ENCODE peak calls at places on chromosome 2, in nine cellular contexts. N is ovary; B is naive thymus-derived CD4-positive, alpha-beta T cell; Y is pancreas; G is vagina; U is adrenal gland; A is aorta; R is effector memory CD4-positive, alpha-beta T cell; O is heart left ventricle. W is an unnamed sample.
A peak's percentile ranks its signal among the peaks of the same experiment; 100 is the strongest.

GRCh38 chr2:48699377-48699951 is 56.1 kb downstream of the LHCGR start:
- DNase-seq in N (no peak), B (no peak), R (no peak), O (no peak), U (no peak), A (no peak), G (no peak), Y (no peak), W (peak; percentile 67)

GRCh38 chr2:111161971-111162370 is 41.3 kb downstream of the BCL2L11 start:
- DNase-seq in A (no peak), R (no peak), Y (peak; percentile 72), O (peak; percentile 82), N (no peak), U (no peak), G (no peak), B (no peak), W (no peak)

GRCh38 chr2:38997784-38998183 is 108.1 kb downstream of the ARHGEF33 start:
- DNase-seq in G (no peak), B (no peak), N (no peak), A (no peak), Y (no peak), O (no peak), R (no peak), U (peak; percentile 30), W (peak; percentile 92)

GRCh38 chr2:97868986-97869721 is 126.6 kb downstream of the TMEM131 start:
- DNase-seq in U (peak; percentile 37), G (no peak), A (peak; percentile 74), O (peak; percentile 63), B (no peak), N (no peak), R (no peak), Y (no peak), W (peak; percentile 88)

GRCh38 chr2:88627856-88628568 is 748 bp upstream of the EIF2AK3 start:
- DNase-seq in R (peak; percentile 77), U (peak; percentile 95), A (peak; percentile 96), O (peak; percentile 95), Y (peak; percentile 90), G (no peak), N (peak; percentile 81), B (peak; percentile 69), W (peak; percentile 97)

GRCh38 chr2:233542507-233542906 is 24.1 kb downstream of the USP40 start:
- DNase-seq in G (no peak), N (peak; percentile 25), U (peak; percentile 85), Y (no peak), B (no peak), R (no peak), O (no peak), A (no peak), W (no peak)

GRCh38 chr2:61328707-61329251 is 142.1 kb downstream of the USP34 start:
- DNase-seq in Y (no peak), N (no peak), O (no peak), U (no peak), G (no peak), A (no peak), R (no peak), B (no peak), W (no peak)

GRCh38 chr2:43519711-43520221 is 76.1 kb downstream of the THADA start:
- DNase-seq in R (no peak), N (no peak), Y (no peak), B (no peak), G (no peak), A (no peak), O (no peak), U (no peak), W (peak; percentile 91)

GRCh38 chr2:219159771-219160185 is 837 bp downstream of the NHEJ1 start:
- DNase-seq in R (no peak), A (no peak), O (no peak), U (no peak), N (no peak), Y (no peak), G (no peak), B (no peak), W (no peak)

GRCh38 chr2:203915256-203915655 is 21.3 kb upstream of the ICOS start:
- DNase-seq in N (no peak), A (no peak), O (no peak), B (no peak), G (no peak), R (no peak), Y (no peak), U (no peak), W (no peak)

GRCh38 chr2:44529448-44529847 is 167.7 kb downstream of the CAMKMT start:
- DNase-seq in R (no peak), U (no peak), O (no peak), G (no peak), Y (no peak), B (no peak), N (no peak), A (no peak), W (no peak)

GRCh38 chr2:42125887-42126594 is 43.1 kb upstream of the EML4 start:
- DNase-seq in R (no peak), A (no peak), G (no peak), N (no peak), Y (no peak), O (no peak), B (no peak), U (no peak), W (no peak)

DNA sequence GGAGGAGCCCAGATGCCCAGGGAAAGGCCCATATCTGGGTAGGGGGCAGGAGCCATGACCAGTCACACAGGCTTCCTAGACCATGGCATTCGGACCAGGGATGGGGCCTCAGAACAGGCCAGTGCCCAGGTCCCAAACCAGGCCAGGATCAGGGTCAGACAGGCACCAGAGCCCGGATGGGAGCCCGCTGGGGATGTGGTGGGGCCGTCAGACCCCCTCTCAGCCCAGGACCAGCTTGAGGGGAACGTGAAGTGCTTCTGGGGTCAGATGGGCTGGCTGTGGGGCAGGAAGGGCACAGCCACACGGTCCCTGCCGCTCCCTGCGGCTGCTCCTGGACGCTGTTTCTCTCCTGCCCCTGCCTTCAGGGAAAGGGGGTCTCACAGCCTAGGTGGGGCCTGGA is 39.1 kb downstream of the SNED1 start:
- DNase-seq in N (no peak), O (no peak), B (no peak), A (no peak), G (peak; percentile 85), Y (no peak), U (no peak), R (no peak), W (no peak)
- H3K4me1 ChIP-seq in N (no peaks in the 10 kb centered on the region), O (peaks cover 9% of the 10 kb centered on the region), B (peaks cover 7% of the 10 kb centered on the region), A (no peaks in the 10 kb centered on the region), G (peaks cover 18% of the 10 kb centered on the region), Y (no peaks in the 10 kb centered on the region), U (no peaks in the 10 kb centered on the region), R (peaks cover 18% of the 10 kb centered on the region), W (peaks cover 8% of the 10 kb centered on the region)

DNA sequence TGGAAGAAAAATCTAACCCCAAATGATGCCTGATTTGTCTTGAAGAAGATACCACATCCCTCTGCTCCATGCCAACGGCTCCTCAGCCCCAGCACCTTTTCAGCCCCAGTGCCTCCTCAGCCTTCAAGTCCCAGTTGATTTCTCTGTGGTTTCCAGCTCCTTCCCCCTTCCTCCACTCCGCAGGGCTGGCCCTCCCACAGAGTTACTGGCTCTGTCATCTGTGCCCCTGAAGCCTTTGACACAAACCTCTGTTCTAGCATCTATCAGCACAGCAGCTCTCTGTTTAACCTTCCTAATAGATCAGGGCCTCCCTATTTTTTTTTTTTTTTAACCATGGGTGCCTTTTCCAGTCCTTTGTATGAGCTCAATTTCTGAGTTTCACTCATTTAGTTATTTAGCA is 201.3 kb upstream of the CXCR4 start:
- DNase-seq in R (no peak), O (no peak), U (no peak), G (no peak), N (no peak), Y (no peak), B (no peak), A (no peak), W (no peak)
- H3K4me1 ChIP-seq in R (peaks cover 11% of the 10 kb centered on the region), O (peaks cover 18% of the 10 kb centered on the region), U (no peaks in the 10 kb centered on the region), G (no peaks in the 10 kb centered on the region), N (no peaks in the 10 kb centered on the region), Y (no peaks in the 10 kb centered on the region), B (peaks cover 18% of the 10 kb centered on the region), A (no peaks in the 10 kb centered on the region), W (no peaks in the 10 kb centered on the region)

DNA sequence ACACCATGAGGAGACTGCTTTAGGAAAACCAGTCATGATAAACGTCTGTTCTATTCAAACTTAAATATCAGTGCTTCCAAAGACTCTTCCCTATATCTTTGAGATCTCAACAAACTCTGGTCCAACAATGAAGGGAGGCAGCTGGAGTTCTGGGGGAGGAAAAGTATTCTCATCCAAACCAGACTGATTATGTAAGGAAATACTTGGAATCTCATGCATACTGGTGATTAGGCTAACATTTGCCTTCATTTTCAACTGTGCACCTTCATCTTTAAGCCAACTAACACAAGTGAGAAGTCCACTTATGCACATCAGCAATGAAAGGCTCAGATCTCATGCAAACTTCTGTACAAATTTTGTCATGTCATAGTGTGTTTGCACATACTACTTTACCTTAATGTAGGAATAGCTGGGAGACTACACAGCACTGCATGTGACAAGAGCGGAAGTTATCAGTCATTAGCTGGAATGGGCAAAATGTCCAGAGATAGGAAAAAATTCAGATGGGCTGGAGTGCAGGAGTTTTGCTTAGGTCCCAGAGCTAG is 67.5 kb upstream of the STK17B start:
- DNase-seq in O (no peak), Y (no peak), N (no peak), R (no peak), A (no peak), B (no peak), G (no peak), U (no peak), W (no peak)
- H3K4me1 ChIP-seq in O (peaks cover 71% of the 10 kb centered on the region), Y (peaks cover 3% of the 10 kb centered on the region), N (no peaks in the 10 kb centered on the region), R (peaks cover 51% of the 10 kb centered on the region), A (no peaks in the 10 kb centered on the region), B (peaks cover 69% of the 10 kb centered on the region), G (peaks cover 3% of the 10 kb centered on the region), U (peaks cover 14% of the 10 kb centered on the region), W (no peaks in the 10 kb centered on the region)

GRCh38 chr2:185823773-185824172 is 85.2 kb downstream of the FSIP2 start:
- DNase-seq in N (no peak), O (no peak), B (no peak), A (no peak), G (no peak), Y (no peak), U (no peak), R (no peak), W (no peak)

GRCh38 chr2:185817991-185818390 is 79.4 kb downstream of the FSIP2 start:
- DNase-seq in B (no peak), A (no peak), U (no peak), O (no peak), Y (no peak), N (no peak), G (no peak), R (no peak), W (no peak)

GRCh38 chr2:185825557-185825956 is 87.0 kb downstream of the FSIP2 start:
- DNase-seq in A (no peak), O (no peak), N (no peak), U (no peak), B (no peak), G (no peak), R (no peak), Y (no peak), W (no peak)

GRCh38 chr2:185821467-185821866 is 82.9 kb downstream of the FSIP2 start:
- DNase-seq in Y (no peak), G (no peak), O (no peak), U (no peak), R (no peak), B (no peak), A (no peak), N (no peak), W (no peak)
- H3K4me1 ChIP-seq in Y (no peaks in the 10 kb centered on the region), G (no peaks in the 10 kb centered on the region), O (no peaks in the 10 kb centered on the region), U (no peaks in the 10 kb centered on the region), R (no peaks in the 10 kb centered on the region), B (no peaks in the 10 kb centered on the region), A (no peaks in the 10 kb centered on the region), N (no peaks in the 10 kb centered on the region), W (no peaks in the 10 kb centered on the region)